ENCODE peak calls at places on chromosomes 13 and 19, in ten cellular contexts. G, Y, V, E, U, D, B, W, M and C are unnamed samples.

GRCh38 chr13:99526549-99526948 is 25.3 kb downstream of the TM9SF2 start:
- DNase-seq in G (no peak), Y (no peak), V (no peak), E (no peak), U (no peak), D (no peak), B (no peak), W (no peak), M (no peak), C (no peak)

GRCh38 chr13:112934075-112934474 is 34.9 kb upstream of the MCF2L start:
- DNase-seq in G (no peak), Y (no peak), V (no peak), E (no peak), U (no peak), D (no peak), B (no peak), W (peak; percentile 59), M (no peak), C (no peak)

GRCh38 chr19:782195-783043 is 14.8 kb upstream of the PTBP1 start:
- DNase-seq in G (no peak), Y (peak; percentile 76), V (peak; percentile 87), E (no peak), U (peak; percentile 80), D (no peak), B (no peak), W (no peak), M (no peak), C (no peak)

GRCh38 chr13:111616203-111616602 is 295.8 kb downstream of the TEX29 start:
- DNase-seq in G (no peak), Y (no peak), V (no peak), E (no peak), U (no peak), D (no peak), B (no peak), W (no peak), M (no peak), C (no peak)

GRCh38 chr13:40383132-40383531 is 283.3 kb downstream of the FOXO1 start:
- DNase-seq in G (no peak), Y (no peak), V (no peak), E (no peak), U (no peak), D (no peak), B (no peak), W (no peak), M (no peak), C (no peak)

GRCh38 chr13:113671066-113672001 is 4.3 kb downstream of the GRK1 start:
- DNase-seq in G (no peak), Y (no peak), V (no peak), E (peak; percentile 6), U (no peak), D (no peak), B (no peak), W (peak; percentile 4), M (no peak), C (peak; percentile 43)

GRCh38 chr13:80753951-80754350 is 413.0 kb upstream of the SPRY2 start:
- DNase-seq in G (no peak), Y (no peak), V (no peak), E (no peak), U (no peak), D (no peak), B (no peak), W (peak; percentile 16), M (no peak), C (no peak)

GRCh38 chr13:75400775-75401174 is 81.2 kb downstream of the TBC1D4 start:
- DNase-seq in G (no peak), Y (no peak), V (no peak), E (no peak), U (no peak), D (no peak), B (no peak), W (no peak), M (no peak), C (no peak)

GRCh38 chr13:73948848-73949529 is 185.2 kb downstream of the KLF12 start:
- DNase-seq in G (no peak), Y (no peak), V (no peak), E (no peak), U (no peak), D (no peak), B (no peak), W (no peak), M (no peak), C (no peak)

GRCh38 chr13:34867590-34867989 is 74.5 kb upstream of the NBEA start:
- DNase-seq in G (no peak), Y (no peak), V (peak; percentile 45), E (no peak), U (peak; percentile 59), D (no peak), B (no peak), W (no peak), M (no peak), C (no peak)

GRCh38 chr13:41942462-41943094 is 18.3 kb downstream of the VWA8 start:
- DNase-seq in G (no peak), Y (peak; percentile 32), V (peak; percentile 70), E (no peak), U (peak; percentile 38), D (no peak), B (no peak), W (peak; percentile 20), M (no peak), C (no peak)

GRCh38 chr19:19064811-19065745 is 1.3 kb downstream of the SLC25A42 start:
- DNase-seq in G (no peak), Y (peak; percentile 36), V (peak; percentile 14), E (peak; percentile 36), U (no peak), D (no peak), B (no peak), W (no peak), M (no peak), C (no peak)

GRCh38 chr13:51168623-51169022 is 53.6 kb upstream of the FAM124A start:
- DNase-seq in G (no peak), Y (no peak), V (no peak), E (no peak), U (no peak), D (no peak), B (no peak), W (no peak), M (no peak), C (no peak)